ENCODE peak calls at places on chromosomes 6 and 20, in four cellular contexts. W is cardiac muscle cell, C is AG10803, F is GM06990. H is an unnamed sample.

GRCh38 chr6:110180228-110181008 is at the start of gene CDC40:
- DNase-seq in C (no peak), W (no peak), F (no peak), H (no peak)

GRCh38 chr6:159065091-159065490 is 20.3 kb upstream of the TAGAP start:
- DNase-seq in F (no peak), W (no peak), C (no peak), H (no peak)

GRCh38 chr6:38153511-38153910 is 334.0 kb downstream of the ZFAND3 start:
- DNase-seq in W (no peak), F (no peak), C (no peak), H (no peak)

GRCh38 chr6:136641873-136642465 is 91.7 kb upstream of the MAP7 start:
- DNase-seq in F (no peak), W (no peak), C (no peak), H (no peak)

GRCh38 chr20:40160151-40160550 is 528.9 kb downstream of the MAFB start:
- DNase-seq in W (peak; percentile 72), C (peak; percentile 65), F (no peak), H (peak; percentile 15)

GRCh38 chr20:53829706-53830521 is 236.3 kb upstream of the ZNF217 start:
- DNase-seq in C (peak; percentile 81), W (peak; percentile 49), F (peak; percentile 43), H (peak; percentile 59)

GRCh38 chr6:25369450-25370086 is 90.4 kb downstream of the CARMIL1 start:
- DNase-seq in W (peak; percentile 81), F (no peak), C (peak; percentile 71), H (no peak)

GRCh38 chr6:77038801-77039200 is 424.5 kb downstream of the HTR1B start:
- DNase-seq in W (peak; percentile 55), C (peak; percentile 60), F (no peak), H (no peak)

GRCh38 chr20:62791301-62792181 is 4.7 kb upstream of the MRGBP start:
- DNase-seq in C (peak; percentile 79), W (peak; percentile 94), F (peak; percentile 55), H (peak; percentile 90)

GRCh38 chr20:62793757-62794006 is 2.6 kb upstream of the MRGBP start:
- DNase-seq in C (no peak), W (no peak), F (no peak), H (no peak)

GRCh38 chr20:62792182-62792939 is 3.9 kb upstream of the MRGBP start:
- DNase-seq in W (no peak), F (no peak), C (peak; percentile 76), H (no peak)

GRCh38 chr20:62794007-62794724 is 2.1 kb upstream of the MRGBP start:
- DNase-seq in W (peak; percentile 99), C (peak; percentile 96), F (peak; percentile 98), H (peak; percentile 78)

DNA sequence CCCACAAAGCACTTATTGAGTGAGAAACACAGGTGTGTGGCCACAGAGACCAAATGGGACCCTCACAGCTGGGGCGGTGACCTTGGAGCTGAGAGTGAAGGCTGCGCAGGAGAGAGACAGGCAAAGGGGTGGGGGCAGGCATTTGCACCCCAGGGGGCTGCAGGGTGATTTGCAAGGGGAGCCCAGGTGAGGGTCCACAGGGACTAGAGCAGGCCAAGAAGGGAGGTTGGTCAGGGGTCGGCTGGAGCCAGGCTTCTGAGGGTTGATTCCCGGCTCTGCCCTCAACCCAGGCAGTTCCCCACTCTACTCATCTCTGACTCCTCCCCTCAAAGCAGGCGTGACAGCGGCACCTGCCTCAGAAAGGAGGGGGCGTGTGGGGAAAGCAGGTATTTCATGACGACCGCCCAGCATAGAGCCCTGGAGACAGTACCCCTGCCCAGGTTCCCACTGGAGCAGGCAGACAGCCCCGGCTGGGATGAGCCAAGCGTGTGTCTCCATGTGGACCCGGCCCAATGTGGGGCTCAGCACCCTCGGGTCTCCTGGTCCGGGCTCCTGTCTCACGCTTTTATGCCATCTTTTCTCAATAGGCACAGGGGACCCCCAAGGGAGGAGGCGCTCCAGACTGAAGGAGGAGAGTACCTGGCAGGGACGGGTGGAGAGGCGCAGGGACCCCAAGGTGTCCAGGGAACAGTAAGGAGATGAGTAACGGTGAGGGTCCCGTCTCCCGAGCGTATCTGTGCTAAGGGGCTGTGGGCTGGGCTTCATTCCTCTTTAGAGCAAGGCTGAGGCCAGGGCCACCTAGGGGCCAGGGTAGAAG is 3.1 kb upstream of the MRGBP start:
- DNase-seq in F (no peak), C (no peak), W (no peak), H (no peak)
- H3K4me3 ChIP-seq in F (no peak overlapping the region), C (no peak overlapping the region), W (no peak overlapping the region), H (no peak overlapping the region)

DNA sequence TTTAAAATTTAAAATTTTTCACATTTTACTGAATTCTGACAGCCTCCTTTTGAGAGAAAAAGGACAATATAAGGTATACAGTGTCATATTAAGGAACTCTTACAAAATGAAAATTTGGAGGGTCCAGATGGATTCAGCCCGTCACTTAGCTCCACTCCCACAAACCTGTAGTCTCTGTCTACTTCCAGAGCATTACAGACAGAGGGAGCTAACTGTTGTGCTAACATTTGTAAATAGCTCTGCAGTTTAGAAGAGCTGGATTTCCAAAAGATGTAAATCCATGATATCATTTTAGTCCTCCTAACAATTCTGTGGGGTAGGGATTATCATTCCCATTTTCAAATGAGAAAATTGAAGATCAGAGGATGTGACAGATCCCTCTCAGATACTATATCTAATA is 16.1 kb upstream of the SERINC3 start:
- DNase-seq in C (no peak), W (no peak), F (no peak), H (no peak)
- TF ChIP-seq CTCF in C (peak; percentile 38), W (no peak), F (no peak), H (peak; percentile 17)

DNA sequence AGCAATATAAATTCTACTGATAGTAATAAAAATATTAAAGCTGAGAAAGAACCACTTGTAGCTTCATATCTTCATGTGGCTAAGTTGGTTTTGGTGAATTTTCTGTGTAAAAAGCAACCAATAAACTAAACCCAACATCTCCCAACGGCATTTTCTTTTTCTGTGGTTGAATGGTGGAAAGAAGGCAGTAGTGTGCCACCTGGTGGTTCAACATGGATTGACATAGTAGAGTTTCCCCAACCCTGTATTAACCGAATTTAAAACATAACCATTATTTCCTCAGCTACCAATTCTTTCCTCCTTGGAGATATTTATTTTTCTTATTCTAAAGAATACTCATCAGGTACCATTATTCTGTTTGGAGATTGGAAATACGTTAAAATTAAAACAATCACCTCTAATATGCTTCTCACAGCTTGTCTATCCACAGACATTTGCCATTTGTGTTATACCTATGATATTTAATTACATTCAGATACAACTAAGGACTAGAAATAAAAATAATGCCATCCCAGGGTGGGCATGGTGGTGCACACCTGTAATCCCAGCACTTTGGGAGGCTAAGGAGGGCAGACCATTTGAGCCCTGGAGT is 117.1 kb upstream of the EEF1E1 start:
- DNase-seq in W (peak; percentile 68), C (peak; percentile 57), F (peak; percentile 4), H (peak; percentile 27)
- H3K4me3 ChIP-seq in W (no peak overlapping the region), C (no peak overlapping the region), F (no peak overlapping the region), H (no peak overlapping the region)

GRCh38 chr6:7617954-7618764 is 28.2 kb downstream of the SNRNP48 start:
- DNase-seq in W (peak; percentile 94), C (peak; percentile 93), F (no peak), H (peak; percentile 38)
- TF ChIP-seq CTCF in W (no peak), C (peak; percentile 36), F (peak; percentile 35), H (no peak)

H was measured in HFF-Myc.